ENCODE peak calls at places on chromosomes 13 and 19, in five cellular contexts. One of them, this sample, is unnamed.

GRCh38 chr13:99656843-99657506 is 155.7 kb downstream of the TM9SF2 start:
- DNase-seq in GM12878: no peak
- DNase-seq in SK-N-SH: no peak
- DNase-seq in HL-60: no peak
- DNase-seq in K562: no peak
- DNase-seq in this sample: no peak

GRCh38 chr19:16853066-16853465 is 23.9 kb downstream of the SIN3B start:
- DNase-seq in GM12878: no peak
- DNase-seq in SK-N-SH: no peak
- DNase-seq in HL-60: no peak
- DNase-seq in K562: no peak
- DNase-seq in this sample: no peak

GRCh38 chr13:111202745-111203144 is 87.6 kb downstream of the ARHGEF7 start:
- DNase-seq in GM12878: no peak
- DNase-seq in SK-N-SH: peak
- DNase-seq in HL-60: peak
- DNase-seq in K562: peak
- DNase-seq in this sample: no peak

GRCh38 chr19:53982056-53982455 is 9.4 kb upstream of the CACNG6 start:
- DNase-seq in GM12878: no peak
- DNase-seq in SK-N-SH: peak
- DNase-seq in HL-60: no peak
- DNase-seq in K562: no peak
- DNase-seq in this sample: peak

GRCh38 chr13:27489456-27489855 is 39.1 kb upstream of the MTIF3 start:
- DNase-seq in GM12878: no peak
- DNase-seq in SK-N-SH: no peak
- DNase-seq in HL-60: no peak
- DNase-seq in K562: no peak
- DNase-seq in this sample: no peak

GRCh38 chr13:61664821-61665705 is 249.4 kb upstream of the PCDH20 start:
- DNase-seq in GM12878: no peak
- DNase-seq in SK-N-SH: no peak
- DNase-seq in HL-60: no peak
- DNase-seq in K562: no peak
- DNase-seq in this sample: no peak

GRCh38 chr13:64755961-64756360 is 2474.2 kb downstream of the PCDH9 start:
- DNase-seq in GM12878: no peak
- DNase-seq in SK-N-SH: no peak
- DNase-seq in HL-60: no peak
- DNase-seq in K562: no peak
- DNase-seq in this sample: no peak

GRCh38 chr13:79780240-79780639 is 299.3 kb downstream of the NDFIP2 start:
- DNase-seq in GM12878: peak
- DNase-seq in SK-N-SH: no peak
- DNase-seq in HL-60: no peak
- DNase-seq in K562: no peak
- DNase-seq in this sample: no peak

GRCh38 chr13:94416454-94417080 is 62.9 kb downstream of the DCT start:
- DNase-seq in GM12878: no peak
- DNase-seq in SK-N-SH: peak
- DNase-seq in HL-60: no peak
- DNase-seq in K562: peak
- DNase-seq in this sample: peak

GRCh38 chr13:57629391-57629804 is 2.1 kb upstream of the PCDH17 start:
- DNase-seq in GM12878: no peak
- DNase-seq in SK-N-SH: peak
- DNase-seq in HL-60: no peak
- DNase-seq in K562: no peak
- DNase-seq in this sample: no peak

GRCh38 chr13:109783815-109784589 is 2.4 kb downstream of the IRS2 start:
- DNase-seq in GM12878: no peak
- DNase-seq in SK-N-SH: peak
- DNase-seq in HL-60: no peak
- DNase-seq in K562: no peak
- DNase-seq in this sample: no peak

GRCh38 chr13:55516610-55517009 is 1624.1 kb upstream of the PRR20A start:
- DNase-seq in GM12878: no peak
- DNase-seq in SK-N-SH: no peak
- DNase-seq in HL-60: no peak
- DNase-seq in K562: no peak
- DNase-seq in this sample: no peak

GRCh38 chr19:12907166-12907565 is 11.9 kb downstream of the SYCE2 start:
- DNase-seq in GM12878: no peak
- DNase-seq in SK-N-SH: no peak
- DNase-seq in HL-60: no peak
- DNase-seq in K562: no peak
- DNase-seq in this sample: no peak

GRCh38 chr13:99969934-99970760 is 1.4 kb downstream of the ZIC5 start:
- DNase-seq in GM12878: no peak
- DNase-seq in SK-N-SH: no peak
- DNase-seq in HL-60: no peak
- DNase-seq in K562: peak
- DNase-seq in this sample: peak

GRCh38 chr13:39941236-39941635 is 285.8 kb downstream of the COG6 start:
- DNase-seq in GM12878: no peak
- DNase-seq in SK-N-SH: no peak
- DNase-seq in HL-60: no peak
- DNase-seq in K562: no peak
- DNase-seq in this sample: no peak

GRCh38 chr19:2484178-2484937 is 8.4 kb downstream of the GADD45B start:
- DNase-seq in GM12878: no peak
- DNase-seq in SK-N-SH: no peak
- DNase-seq in HL-60: no peak
- DNase-seq in K562: no peak
- DNase-seq in this sample: no peak

GRCh38 chr19:18428837-18429674 is 8.9 kb downstream of the ISYNA1 start:
- DNase-seq in GM12878: no peak
- DNase-seq in SK-N-SH: peak
- DNase-seq in HL-60: no peak
- DNase-seq in K562: peak
- DNase-seq in this sample: peak

GRCh38 chr13:112874751-112875300 is 94.2 kb upstream of the MCF2L start:
- DNase-seq in GM12878: no peak
- DNase-seq in SK-N-SH: no peak
- DNase-seq in HL-60: no peak
- DNase-seq in K562: no peak
- DNase-seq in this sample: no peak

GRCh38 chr19:18046066-18046718 is 38.2 kb downstream of the ARRDC2 start:
- DNase-seq in GM12878: no peak
- DNase-seq in SK-N-SH: no peak
- DNase-seq in HL-60: no peak
- DNase-seq in K562: peak
- DNase-seq in this sample: no peak

GRCh38 chr13:56424246-56424645 is 716.5 kb upstream of the PRR20A start:
- DNase-seq in GM12878: no peak
- DNase-seq in SK-N-SH: no peak
- DNase-seq in HL-60: no peak
- DNase-seq in K562: no peak
- DNase-seq in this sample: no peak

GRCh38 chr13:109287553-109287952 is 498.8 kb downstream of the IRS2 start:
- DNase-seq in GM12878: no peak
- DNase-seq in SK-N-SH: no peak
- DNase-seq in HL-60: no peak
- DNase-seq in K562: no peak
- DNase-seq in this sample: no peak

GRCh38 chr13:98838776-98839175 is 86.3 kb upstream of the SLC15A1 start:
- DNase-seq in GM12878: no peak
- DNase-seq in SK-N-SH: no peak
- DNase-seq in HL-60: no peak
- DNase-seq in K562: no peak
- DNase-seq in this sample: no peak

GRCh38 chr13:110471156-110471832 is 90.2 kb downstream of the RAB20 start:
- DNase-seq in GM12878: no peak
- DNase-seq in SK-N-SH: peak
- DNase-seq in HL-60: peak
- DNase-seq in K562: no peak
- DNase-seq in this sample: no peak

GRCh38 chr13:76795701-76796695 is 90.2 kb downstream of the KCTD12 start:
- DNase-seq in GM12878: no peak
- DNase-seq in SK-N-SH: no peak
- DNase-seq in HL-60: no peak
- DNase-seq in K562: no peak
- DNase-seq in this sample: no peak

GRCh38 chr13:20740021-20740420 is 33.7 kb downstream of the EEF1AKMT1 start:
- DNase-seq in GM12878: no peak
- DNase-seq in SK-N-SH: no peak
- DNase-seq in HL-60: no peak
- DNase-seq in K562: no peak
- DNase-seq in this sample: no peak

GRCh38 chr13:67235265-67235664 is 5.1 kb upstream of the PCDH9 start:
- DNase-seq in GM12878: no peak
- DNase-seq in SK-N-SH: peak
- DNase-seq in HL-60: no peak
- DNase-seq in K562: no peak
- DNase-seq in this sample: no peak

GRCh38 chr13:98240131-98240530 is 63.1 kb upstream of the RNF113B start:
- DNase-seq in GM12878: no peak
- DNase-seq in SK-N-SH: no peak
- DNase-seq in HL-60: no peak
- DNase-seq in K562: no peak
- DNase-seq in this sample: no peak

GRCh38 chr13:53743906-53744305 is 715.3 kb downstream of the OLFM4 start:
- DNase-seq in GM12878: no peak
- DNase-seq in SK-N-SH: no peak
- DNase-seq in HL-60: no peak
- DNase-seq in K562: no peak
- DNase-seq in this sample: no peak

GRCh38 chr19:45716314-45717130 is 14.2 kb downstream of the FBXO46 start:
- DNase-seq in GM12878: no peak
- DNase-seq in SK-N-SH: peak
- DNase-seq in HL-60: no peak
- DNase-seq in K562: no peak
- DNase-seq in this sample: no peak

GRCh38 chr13:98999635-98999952 is 21.7 kb upstream of the DOCK9 start:
- DNase-seq in GM12878: no peak
- DNase-seq in SK-N-SH: no peak
- DNase-seq in HL-60: no peak
- DNase-seq in K562: no peak
- DNase-seq in this sample: no peak

GRCh38 chr19:15436012-15436825 is 13.5 kb downstream of the WIZ start:
- DNase-seq in GM12878: no peak
- DNase-seq in SK-N-SH: no peak
- DNase-seq in HL-60: no peak
- DNase-seq in K562: peak
- DNase-seq in this sample: no peak

GRCh38 chr19:37920591-37921450 is 13.8 kb downstream of the SIPA1L3 start:
- DNase-seq in GM12878: no peak
- DNase-seq in SK-N-SH: no peak
- DNase-seq in HL-60: no peak
- DNase-seq in K562: no peak
- DNase-seq in this sample: no peak

GRCh38 chr19:37909661-37910199 is 2.7 kb downstream of the SIPA1L3 start:
- DNase-seq in GM12878: no peak
- DNase-seq in SK-N-SH: no peak
- DNase-seq in HL-60: no peak
- DNase-seq in K562: no peak
- DNase-seq in this sample: no peak

GRCh38 chr19:37914908-37915307 is 7.9 kb downstream of the SIPA1L3 start:
- DNase-seq in GM12878: peak
- DNase-seq in SK-N-SH: no peak
- DNase-seq in HL-60: no peak
- DNase-seq in K562: no peak
- DNase-seq in this sample: no peak
- TF ChIP-seq GABPA in GM12878: peak
- TF ChIP-seq GABPA in SK-N-SH: no peak
- TF ChIP-seq GABPA in HL-60: no peak
- TF ChIP-seq GABPA in K562: no peak
- TF ChIP-seq GABPA in this sample: no peak

DNA sequence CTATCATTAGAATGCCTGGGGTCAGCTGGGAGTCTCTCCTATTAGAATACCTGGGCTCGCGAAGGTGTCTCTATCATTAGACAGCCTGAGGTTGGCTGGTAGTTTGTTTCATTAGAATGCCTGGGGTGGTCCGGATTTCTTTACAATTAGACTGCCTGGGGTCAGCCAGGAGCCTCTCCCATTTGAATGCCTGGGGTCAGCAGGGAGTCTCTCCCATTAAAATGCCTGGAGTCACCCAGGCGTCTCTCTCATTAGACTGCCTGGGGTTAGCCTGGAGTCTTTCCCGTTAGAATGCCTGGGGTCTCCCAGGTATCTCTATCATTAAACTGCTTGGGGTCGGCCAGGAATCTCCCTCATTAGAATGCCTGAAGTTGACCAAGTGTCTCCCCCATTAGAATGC is 1458.3 kb downstream of the UQCRFS1 start:
- DNase-seq in GM12878: no peak
- DNase-seq in SK-N-SH: no peak
- DNase-seq in HL-60: no peak
- DNase-seq in K562: no peak
- DNase-seq in this sample: no peak
- TF ChIP-seq GABPA in GM12878: no peak
- TF ChIP-seq GABPA in SK-N-SH: no peak
- TF ChIP-seq GABPA in HL-60: no peak
- TF ChIP-seq GABPA in K562: no peak
- TF ChIP-seq GABPA in this sample: no peak

GRCh38 chr19:49685845-49686332 is 3.5 kb upstream of the ADM5 start:
- DNase-seq in GM12878: no peak
- DNase-seq in SK-N-SH: no peak
- DNase-seq in HL-60: no peak
- DNase-seq in K562: no peak
- DNase-seq in this sample: no peak
- TF ChIP-seq GABPA in GM12878: no peak
- TF ChIP-seq GABPA in SK-N-SH: no peak
- TF ChIP-seq GABPA in HL-60: no peak
- TF ChIP-seq GABPA in K562: no peak
- TF ChIP-seq GABPA in this sample: no peak

GRCh38 chr13:72889496-72889895 is 107.6 kb downstream of the PIBF1 start:
- DNase-seq in GM12878: no peak
- DNase-seq in SK-N-SH: no peak
- DNase-seq in HL-60: no peak
- DNase-seq in K562: peak
- DNase-seq in this sample: no peak
- TF ChIP-seq GABPA in GM12878: no peak
- TF ChIP-seq GABPA in SK-N-SH: no peak
- TF ChIP-seq GABPA in HL-60: no peak
- TF ChIP-seq GABPA in K562: no peak
- TF ChIP-seq GABPA in this sample: no peak

DNA sequence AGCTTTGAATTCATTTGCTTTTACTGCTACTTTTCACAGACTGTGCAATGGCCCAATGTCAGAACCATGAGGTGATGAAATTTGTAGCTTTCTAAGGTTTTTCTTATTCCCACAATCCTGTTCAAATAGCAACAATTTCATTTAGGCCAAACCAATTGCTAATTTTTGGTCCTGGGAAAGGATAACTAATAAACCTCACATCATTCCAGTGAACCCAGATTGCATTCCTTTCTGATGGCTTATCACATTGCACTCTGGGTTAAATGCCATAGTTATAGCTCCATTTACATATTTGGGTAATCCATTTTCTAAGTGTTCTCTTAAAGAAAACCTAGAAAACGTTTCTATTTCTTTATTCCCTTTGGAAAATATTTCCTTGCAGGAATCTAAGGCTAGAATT is 22.9 kb upstream of the POMP start:
- DNase-seq in GM12878: no peak
- DNase-seq in SK-N-SH: no peak
- DNase-seq in HL-60: no peak
- DNase-seq in K562: no peak
- DNase-seq in this sample: no peak
- TF ChIP-seq GABPA in GM12878: no peak
- TF ChIP-seq GABPA in SK-N-SH: no peak
- TF ChIP-seq GABPA in HL-60: no peak
- TF ChIP-seq GABPA in K562: no peak
- TF ChIP-seq GABPA in this sample: no peak

GRCh38 chr13:25406377-25406776 is 34.6 kb downstream of the ATP8A2 start:
- DNase-seq in GM12878: no peak
- DNase-seq in SK-N-SH: no peak
- DNase-seq in HL-60: no peak
- DNase-seq in K562: peak
- DNase-seq in this sample: no peak
- TF ChIP-seq GABPA in GM12878: no peak
- TF ChIP-seq GABPA in SK-N-SH: no peak
- TF ChIP-seq GABPA in HL-60: no peak
- TF ChIP-seq GABPA in K562: no peak
- TF ChIP-seq GABPA in this sample: no peak